ENCODE peak calls at places on chromosomes 16 and 17, in seven cellular contexts. H is epithelial cell of esophagus, R is glutamatergic neuron, G is OCI-LY7, X is type B pancreatic cell, O is thoracic aorta, Z is psoas muscle. E is an unnamed sample.
A peak's percentile ranks its signal among the peaks of the same experiment; 100 is the strongest.

GRCh38 chr16:85083051-85083639 is 29.1 kb downstream of the CIBAR2 start:
- DNase-seq in H (no peak), R (peak; percentile 13), G (peak; percentile 42), X (no peak), O (no peak), Z (no peak), E (no peak)

GRCh38 chr17:27282054-27282501 is 11.8 kb upstream of the WSB1 start:
- DNase-seq in H (no peak), R (no peak), G (peak; percentile 21), X (no peak), O (no peak), Z (no peak), E (no peak)

GRCh38 chr17:61251939-61252865 is 147.4 kb upstream of the TBX2 start:
- DNase-seq in H (no peak), R (no peak), G (no peak), X (no peak), O (peak; percentile 87), Z (peak; percentile 86), E (no peak)

GRCh38 chr17:82779541-82779940 is 27.7 kb downstream of the TBCD start:
- DNase-seq in H (no peak), R (no peak), G (no peak), X (no peak), O (no peak), Z (no peak), E (no peak)

GRCh38 chr17:77565166-77565565 is 393.3 kb upstream of the TNRC6C start:
- DNase-seq in H (peak; percentile 21), R (no peak), G (no peak), X (no peak), O (no peak), Z (no peak), E (no peak)

GRCh38 chr17:15261063-15261817 is 3.9 kb downstream of the PMP22 start:
- DNase-seq in H (no peak), R (peak; percentile 56), G (no peak), X (peak; percentile 78), O (no peak), Z (peak; percentile 54), E (peak; percentile 22)

GRCh38 chr16:88599092-88599733 is 29.0 kb downstream of the ZC3H18 start:
- DNase-seq in H (no peak), R (no peak), G (no peak), X (no peak), O (peak; percentile 17), Z (peak; percentile 79), E (no peak)

GRCh38 chr16:10949424-10949970 is 5.1 kb downstream of the CLEC16A start:
- DNase-seq in H (peak; percentile 38), R (no peak), G (peak; percentile 93), X (no peak), O (no peak), Z (no peak), E (no peak)

GRCh38 chr16:68091604-68092261 is 6.6 kb downstream of the NFATC3 start:
- DNase-seq in H (peak; percentile 97), R (no peak), G (no peak), X (no peak), O (no peak), Z (no peak), E (no peak)

GRCh38 chr17:43212641-43213490 is 1.2 kb downstream of the TMEM106A start:
- DNase-seq in H (peak; percentile 17), R (no peak), G (peak; percentile 55), X (no peak), O (no peak), Z (no peak), E (no peak)

GRCh38 chr17:7238418-7239090 is 703 bp downstream of the PHF23 start:
- DNase-seq in H (peak; percentile 29), R (no peak), G (peak; percentile 48), X (no peak), O (no peak), Z (no peak), E (no peak)

GRCh38 chr16:57341441-57342303 is 16.9 kb upstream of the CCL22 start:
- DNase-seq in H (peak; percentile 100), R (no peak), G (no peak), X (no peak), O (no peak), Z (no peak), E (peak; percentile 91)

GRCh38 chr17:1073241-1073962 is 76.5 kb downstream of the TIMM22 start:
- DNase-seq in H (no peak), R (no peak), G (no peak), X (no peak), O (no peak), Z (peak; percentile 9), E (no peak)

GRCh38 chr16:50828164-50828702 is 86.3 kb downstream of the CYLD start:
- DNase-seq in H (no peak), R (no peak), G (no peak), X (no peak), O (no peak), Z (no peak), E (no peak)
- TF ChIP-seq CTCF in H (no peak), R (no peak), G (no peak), X (no peak), O (no peak), Z (no peak), E (no peak)

GRCh38 chr16:3841729-3842508 is 38.6 kb downstream of the CREBBP start:
- DNase-seq in H (peak; percentile 39), R (no peak), G (peak; percentile 35), X (no peak), O (no peak), Z (no peak), E (no peak)

GRCh38 chr16:3837851-3838564 is 42.5 kb downstream of the CREBBP start:
- DNase-seq in H (no peak), R (no peak), G (no peak), X (no peak), O (no peak), Z (no peak), E (no peak)

GRCh38 chr16:3838600-3839401 is 41.7 kb downstream of the CREBBP start:
- DNase-seq in H (no peak), R (no peak), G (no peak), X (no peak), O (no peak), Z (no peak), E (no peak)

GRCh38 chr16:3836641-3837040 is 43.9 kb downstream of the CREBBP start:
- DNase-seq in H (no peak), R (no peak), G (no peak), X (no peak), O (no peak), Z (no peak), E (no peak)

DNA sequence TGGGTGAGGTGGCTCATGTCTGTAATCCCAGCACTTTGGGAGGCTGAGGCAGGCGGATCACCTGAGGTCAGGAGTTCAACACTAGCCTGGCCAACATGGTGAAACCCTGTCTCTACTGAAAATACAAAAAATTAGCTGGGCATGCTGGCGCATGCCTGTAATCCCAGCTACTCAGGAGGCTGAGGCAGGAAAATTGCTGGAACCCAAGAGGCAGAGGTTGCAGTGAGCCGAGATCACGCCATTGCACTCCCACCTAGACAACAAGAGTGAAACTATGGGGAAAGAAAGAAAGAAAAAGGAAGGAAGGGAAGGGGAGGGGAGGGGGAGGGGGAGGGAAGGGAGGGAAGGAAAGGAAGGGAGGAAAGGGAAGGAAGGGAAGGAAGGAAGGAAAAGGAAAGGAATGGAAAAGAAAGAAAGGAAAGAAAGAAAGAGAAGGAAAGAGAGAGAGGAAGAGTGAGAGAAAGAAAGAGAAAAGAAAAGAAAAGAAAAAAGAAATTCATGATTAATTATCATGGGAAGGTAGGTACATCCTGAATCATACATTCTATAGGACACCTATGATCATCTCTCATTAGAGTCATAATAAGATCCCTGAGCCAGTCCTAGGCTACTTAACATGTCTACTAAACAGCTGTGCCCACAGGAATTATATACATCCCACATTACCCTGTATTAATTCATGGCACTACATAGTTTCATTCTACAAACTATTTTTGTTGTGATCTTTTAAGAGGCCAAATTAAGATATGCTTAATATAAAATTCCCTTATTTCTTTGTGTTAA is 40.9 kb downstream of the CREBBP start:
- DNase-seq in H (peak; percentile 29), R (no peak), G (no peak), X (no peak), O (no peak), Z (no peak), E (no peak)
- TF ChIP-seq CTCF in H (no peak), R (no peak), G (no peak), X (no peak), O (no peak), Z (no peak), E (no peak)

DNA sequence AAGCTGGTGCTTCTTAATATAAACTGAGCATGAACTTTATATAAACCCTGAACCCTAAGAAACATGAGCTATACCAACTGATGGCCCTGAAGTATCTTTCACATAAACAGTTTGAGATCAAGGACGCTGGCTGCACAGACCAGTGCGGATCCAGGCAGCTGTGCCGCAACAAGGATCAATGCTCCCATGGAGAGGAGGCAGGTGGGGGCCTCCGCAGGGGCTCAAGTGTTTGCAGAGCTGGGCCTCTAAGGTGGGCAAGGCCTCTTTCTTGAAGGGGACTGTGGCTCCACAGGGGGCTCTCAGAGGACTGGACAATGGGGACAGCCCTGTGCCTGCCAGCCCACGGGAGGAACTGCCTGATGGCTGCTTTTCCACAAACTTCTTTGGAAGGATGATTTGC is 46.0 kb downstream of the NDEL1 start:
- DNase-seq in H (no peak), R (no peak), G (no peak), X (no peak), O (no peak), Z (no peak), E (no peak)
- TF ChIP-seq CTCF in H (no peak), R (no peak), G (no peak), X (no peak), O (no peak), Z (no peak), E (no peak)

GRCh38 chr16:69397821-69398521 is 12.2 kb upstream of the TERF2 start:
- DNase-seq in H (peak; percentile 82), R (peak; percentile 23), G (peak; percentile 24), X (peak; percentile 34), O (no peak), Z (no peak), E (peak; percentile 58)
- TF ChIP-seq CTCF in H (peak; percentile 46), R (peak; percentile 49), G (peak; percentile 56), X (peak; percentile 69), O (peak; percentile 60), Z (peak; percentile 53), E (peak; percentile 31)

DNA sequence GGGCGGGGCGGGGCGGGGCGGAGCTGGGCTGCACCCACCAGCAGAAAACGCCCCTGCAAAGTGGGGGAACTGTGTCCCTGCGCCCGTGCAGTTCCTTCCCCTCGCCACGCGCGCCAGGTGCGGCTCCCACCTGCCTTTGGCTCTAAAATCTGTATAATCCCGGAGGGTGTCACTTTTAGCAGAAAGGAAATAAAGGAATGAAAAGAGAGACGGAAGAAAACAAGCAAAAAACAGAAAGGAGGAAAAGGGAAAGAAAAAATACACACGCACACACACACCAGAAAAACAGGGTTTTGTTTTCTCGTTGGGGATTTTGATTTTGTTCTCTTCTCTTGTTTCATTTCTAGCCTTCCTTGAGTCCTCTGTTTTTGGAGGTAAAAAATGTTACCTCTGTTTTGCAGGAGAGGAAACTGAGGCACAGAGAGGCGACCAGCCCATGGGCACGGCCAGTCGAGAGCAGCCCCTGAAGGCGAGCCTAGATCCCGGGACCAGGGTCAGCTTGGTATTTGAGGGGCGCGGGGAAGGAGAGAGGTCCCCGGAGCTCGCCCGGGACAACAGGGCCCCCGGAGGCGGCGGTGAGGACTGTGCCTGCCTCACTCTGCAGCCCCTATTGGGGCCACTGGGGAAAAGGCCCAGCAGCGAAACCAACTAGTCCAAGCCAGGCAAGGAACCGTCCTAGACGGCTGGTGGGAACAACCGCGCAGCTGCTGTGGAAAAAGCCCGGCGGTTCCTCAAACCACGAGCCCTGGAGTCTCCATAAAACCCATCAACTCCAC is 594 bp upstream of the CARHSP1 start:
- DNase-seq in H (no peak), R (peak; percentile 40), G (peak; percentile 41), X (no peak), O (no peak), Z (no peak), E (no peak)
- TF ChIP-seq CTCF in H (no peak), R (no peak), G (peak; percentile 38), X (peak; percentile 59), O (no peak), Z (no peak), E (no peak)

E was measured in Calu3.